ENCODE peak calls at places on chromosomes 4 and X, in ten cellular contexts. B, V, W, I, E, N, H, Q, Z and G are unnamed samples.

GRCh38 chr4:153684182-153685073 is at the start of gene TLR2:
- DNase-seq in Q (peak), E (no peak), H (no peak), Z (no peak), V (no peak), N (no peak), I (no peak), B (no peak), W (no peak), G (no peak)

GRCh38 chr4:3310301-3311094 is 17.7 kb downstream of the RGS12 start:
- DNase-seq in Z (no peak), E (no peak), V (no peak), W (no peak), I (no peak), B (no peak), H (no peak), Q (no peak), N (no peak), G (no peak)

GRCh38 chr4:118981839-118982381 is 93.3 kb downstream of the SYNPO2 start:
- DNase-seq in W (peak), Q (peak), I (peak), B (peak), Z (peak), V (peak), N (peak), E (no peak), H (peak), G (peak)

GRCh38 chr4:145898926-145899531 is 39.6 kb downstream of the ZNF827 start:
- DNase-seq in E (no peak), W (no peak), N (no peak), I (no peak), H (no peak), B (no peak), V (no peak), Q (no peak), Z (no peak), G (no peak)

GRCh38 chrX:147935156-147935758 is 23.5 kb downstream of the FMR1 start:
- DNase-seq in E (no peak), Z (no peak), N (no peak), V (no peak), H (no peak), Q (no peak), B (no peak), I (no peak), W (no peak), G (no peak)

GRCh38 chr4:154503598-154503997 is 12.0 kb upstream of the DCHS2 start:
- DNase-seq in V (peak), W (peak), H (peak), Z (peak), B (no peak), Q (no peak), E (no peak), I (peak), N (peak), G (no peak)

GRCh38 chrX:23478561-23478960 is 143.9 kb downstream of the PTCHD1 start:
- DNase-seq in Q (no peak), V (peak), B (no peak), H (no peak), I (no peak), N (no peak), E (no peak), Z (no peak), W (no peak), G (no peak)

GRCh38 chr4:185182196-185182595 is 21.6 kb downstream of the CFAP97 start:
- DNase-seq in W (no peak), E (no peak), V (no peak), Q (no peak), N (no peak), Z (no peak), H (no peak), I (no peak), B (no peak), G (no peak)

GRCh38 chrX:47958943-47959342 is 44.8 kb downstream of the ZNF182 start:
- DNase-seq in E (no peak), B (no peak), W (no peak), Q (no peak), H (no peak), I (peak), N (no peak), Z (no peak), V (peak), G (no peak)

GRCh38 chr4:145719752-145720624 is 40.0 kb downstream of the C4orf51 start:
- DNase-seq in N (no peak), B (no peak), I (no peak), W (no peak), V (no peak), Z (no peak), E (no peak), H (no peak), Q (no peak), G (no peak)

GRCh38 chrX:104987063-104987462 is 233.4 kb downstream of the TEX13A start:
- DNase-seq in B (no peak), Z (peak), N (no peak), W (no peak), Q (no peak), H (no peak), I (no peak), E (no peak), V (no peak), G (no peak)

GRCh38 chr4:158182736-158183135 is 9.9 kb upstream of the GASK1B start:
- DNase-seq in I (no peak), W (peak), N (no peak), Q (no peak), E (no peak), V (no peak), H (no peak), Z (no peak), B (no peak), G (no peak)

GRCh38 chr4:24794916-24795665 is at the start of gene SOD3:
- DNase-seq in Q (no peak), V (peak), Z (peak), E (peak), I (no peak), B (no peak), W (no peak), N (no peak), H (peak), G (peak)

GRCh38 chrX:154488336-154489075 is 1.9 kb downstream of the SLC10A3 start:
- DNase-seq in V (no peak), E (no peak), N (no peak), W (no peak), I (no peak), H (no peak), Q (no peak), B (no peak), Z (no peak), G (no peak)

GRCh38 chr4:10173039-10173753 is 56.6 kb upstream of the WDR1 start:
- DNase-seq in B (no peak), E (no peak), Z (peak), N (no peak), W (peak), Q (no peak), I (no peak), H (peak), V (peak), G (no peak)

GRCh38 chr4:71540749-71541269 is 202.0 kb downstream of the SLC4A4 start:
- DNase-seq in V (no peak), W (no peak), H (no peak), Z (no peak), N (no peak), E (no peak), I (no peak), B (no peak), Q (no peak), G (no peak)

GRCh38 chrX:126552313-126553022 is at the start of gene DCAF12L1:
- DNase-seq in Q (no peak), V (no peak), Z (no peak), B (no peak), H (no peak), E (no peak), W (no peak), N (no peak), I (no peak), G (no peak)

GRCh38 chr4:18077808-18078207 is 56.3 kb upstream of the LCORL start:
- DNase-seq in B (no peak), Z (no peak), H (no peak), W (no peak), E (no peak), V (no peak), I (no peak), Q (no peak), N (no peak), G (no peak)

GRCh38 chrX:130497531-130497930 is 95.7 kb downstream of the RBMX2 start:
- DNase-seq in I (no peak), H (no peak), V (no peak), E (peak), Z (no peak), B (no peak), N (no peak), W (no peak), Q (no peak), G (no peak)

GRCh38 chr4:108988514-108989195 is 225.8 kb upstream of the ETNPPL start:
- DNase-seq in Z (no peak), W (no peak), E (no peak), V (peak), Q (no peak), B (no peak), I (no peak), H (no peak), N (no peak), G (no peak)

GRCh38 chrX:115898382-115899001 is 272.1 kb upstream of the AGTR2 start:
- DNase-seq in H (no peak), B (no peak), Z (peak), N (peak), Q (no peak), W (no peak), V (no peak), I (peak), E (peak), G (no peak)

GRCh38 chr4:6192245-6192644 is 8.1 kb downstream of the JAKMIP1 start:
- DNase-seq in B (no peak), I (no peak), E (no peak), V (no peak), Z (peak), H (no peak), Q (no peak), N (no peak), W (no peak), G (no peak)

GRCh38 chr4:117495802-117496201 is 410.4 kb upstream of the TRAM1L1 start:
- DNase-seq in I (no peak), V (no peak), Z (no peak), N (no peak), E (no peak), W (no peak), Q (no peak), H (no peak), B (no peak), G (no peak)

GRCh38 chr4:26321326-26322276 is 787 bp downstream of the RBPJ start:
- DNase-seq in I (peak), H (no peak), W (peak), V (peak), E (no peak), Z (no peak), Q (no peak), N (no peak), B (no peak), G (no peak)

GRCh38 chr4:77510367-77510766 is 95.3 kb upstream of the CXCL13 start:
- DNase-seq in E (no peak), N (no peak), B (no peak), Q (no peak), W (no peak), V (no peak), H (no peak), Z (no peak), I (no peak), G (no peak)

GRCh38 chrX:120125444-120125843 is 9.7 kb upstream of the RHOXF1 start:
- DNase-seq in I (no peak), V (peak), Z (no peak), W (no peak), H (no peak), B (no peak), Q (no peak), N (no peak), E (no peak), G (no peak)

GRCh38 chr4:121096629-121097028 is 24.3 kb upstream of the NDNF start:
- DNase-seq in E (no peak), H (peak), V (peak), W (peak), N (peak), B (no peak), Z (peak), I (peak), Q (no peak), G (peak)

GRCh38 chr4:7988437-7988836 is 48.8 kb upstream of the AFAP1 start:
- DNase-seq in Q (no peak), B (no peak), V (peak), N (no peak), E (no peak), I (no peak), W (no peak), Z (no peak), H (peak), G (peak)

GRCh38 chr4:38663021-38663800 is 788 bp upstream of the KLF3 start:
- DNase-seq in H (peak), E (no peak), B (no peak), W (no peak), I (peak), Q (no peak), Z (peak), N (no peak), V (no peak), G (no peak)

GRCh38 chr4:2261110-2261852 is 628 bp downstream of the MXD4 start:
- DNase-seq in H (no peak), Z (no peak), Q (no peak), N (no peak), V (peak), W (peak), I (peak), B (no peak), E (no peak), G (no peak)

GRCh38 chr4:80361329-80361900 is 25.9 kb downstream of the CFAP299 start:
- DNase-seq in V (peak), B (no peak), I (peak), N (peak), Q (no peak), E (no peak), H (no peak), W (peak), Z (peak), G (no peak)

GRCh38 chr4:23788460-23788859 is 101.4 kb downstream of the PPARGC1A start:
- DNase-seq in I (no peak), Z (no peak), W (no peak), N (no peak), B (no peak), Q (no peak), E (no peak), V (peak), H (no peak), G (no peak)

GRCh38 chrX:66012094-66012534 is 27.8 kb downstream of the VSIG4 start:
- DNase-seq in E (no peak), I (peak), H (no peak), W (no peak), Q (no peak), N (no peak), Z (peak), B (no peak), V (no peak), G (no peak)

GRCh38 chr4:155079866-155080265 is 128.6 kb upstream of the NPY2R start:
- DNase-seq in E (no peak), I (no peak), W (no peak), V (peak), B (no peak), Z (peak), Q (no peak), N (no peak), H (no peak), G (no peak)